ENCODE peak calls at places on chromosome 17, in nine cellular contexts. J is anterior cingulate cortex, R is brain pericyte, P is cardiac fibroblast, T is left ventricle myocardium inferior, B is iPS-NIHi11, K is coronary artery, Y is DMS 273 treated with DMSO at 0.1 percent for 48 hours, Q is ELF-1. G is an unnamed sample.

GRCh38 chr17:4199818-4200402 is 56.9 kb downstream of the CYB5D2 start:
- DNase-seq in Y (no peak), K (no peak), J (no peak), R (no peak), P (peak), Q (peak), B (peak), T (no peak), G (no peak)

GRCh38 chr17:6677158-6677831 is 25.7 kb downstream of the C17orf100 start:
- DNase-seq in T (no peak), P (peak), J (no peak), K (no peak), Q (peak), Y (no peak), R (no peak), B (no peak), G (no peak)

GRCh38 chr17:63838586-63839184 is 3.8 kb downstream of the SMARCD2 start:
- DNase-seq in K (peak), B (no peak), T (peak), Q (peak), R (no peak), J (peak), Y (no peak), P (peak), G (peak)

GRCh38 chr17:79707931-79708891 is 22.5 kb upstream of the ENPP7 start:
- DNase-seq in T (no peak), K (no peak), P (peak), Y (no peak), R (no peak), Q (peak), B (peak), J (no peak), G (peak)

GRCh38 chr17:81392909-81393654 is 2.2 kb upstream of the BAHCC1 start:
- DNase-seq in T (peak), R (no peak), B (no peak), P (peak), Q (peak), Y (no peak), K (no peak), J (no peak), G (no peak)

GRCh38 chr17:7548585-7549400 is at the start of gene TNFSF12:
- DNase-seq in R (no peak), Y (no peak), T (peak), J (peak), B (peak), P (peak), K (peak), Q (peak), G (no peak)

GRCh38 chr17:72380737-72381136 is 259.9 kb downstream of the SOX9 start:
- DNase-seq in P (no peak), Y (no peak), T (no peak), K (no peak), Q (no peak), B (no peak), R (no peak), J (no peak), G (no peak)

GRCh38 chr17:29612404-29613370 is 10.0 kb downstream of the CORO6 start:
- DNase-seq in T (no peak), Q (no peak), Y (no peak), J (no peak), P (no peak), B (no peak), R (no peak), K (peak), G (no peak)

GRCh38 chr17:38663125-38663751 is 11.5 kb downstream of the EPOP start:
- DNase-seq in B (peak), R (no peak), J (no peak), Q (peak), T (peak), Y (peak), P (peak), K (no peak), G (no peak)

GRCh38 chr17:48570325-48571023 is 7.7 kb downstream of the HOXB4 start:
- DNase-seq in Y (no peak), R (no peak), B (no peak), K (no peak), Q (peak), J (no peak), P (no peak), T (no peak), G (no peak)

GRCh38 chr17:4488989-4489595 is 9.6 kb upstream of the SPNS2 start:
- DNase-seq in Y (no peak), B (peak), R (no peak), Q (no peak), T (no peak), J (no peak), K (no peak), P (no peak), G (no peak)

GRCh38 chr17:31391496-31391949 is at the start of gene RAB11FIP4:
- DNase-seq in R (no peak), P (peak), J (no peak), B (peak), T (no peak), Y (no peak), K (peak), Q (no peak), G (peak)

GRCh38 chr17:2865228-2865627 is 69.0 kb downstream of the RAP1GAP2 start:
- DNase-seq in Y (no peak), P (no peak), K (no peak), J (no peak), Q (no peak), B (no peak), T (no peak), R (no peak), G (no peak)

GRCh38 chr17:79221597-79221996 is 147.0 kb downstream of the ENGASE start:
- DNase-seq in R (no peak), B (no peak), K (no peak), T (no peak), J (no peak), P (no peak), Y (no peak), Q (no peak), G (no peak)

GRCh38 chr17:82815354-82815753 is 24.5 kb downstream of the ZNF750 start:
- DNase-seq in P (no peak), B (no peak), K (no peak), T (no peak), R (no peak), Y (no peak), Q (no peak), J (no peak), G (no peak)

GRCh38 chr17:58388302-58389190 is 28.8 kb downstream of the RNF43 start:
- DNase-seq in B (no peak), J (no peak), P (no peak), K (no peak), Q (no peak), Y (no peak), T (no peak), R (no peak), G (no peak)

GRCh38 chr17:77802811-77803220 is 155.7 kb upstream of the TNRC6C start:
- DNase-seq in Q (peak), P (peak), J (peak), B (peak), K (no peak), T (no peak), R (no peak), Y (peak), G (no peak)

GRCh38 chr17:78232774-78233173 is 1.3 kb downstream of the TMEM235 start:
- DNase-seq in R (no peak), K (no peak), Y (no peak), B (no peak), J (no peak), T (no peak), P (no peak), Q (no peak), G (no peak)

GRCh38 chr17:250487-251300 is 69.2 kb upstream of the DOC2B start:
- DNase-seq in K (no peak), Y (no peak), T (peak), R (no peak), P (no peak), J (no peak), Q (no peak), B (no peak), G (no peak)

GRCh38 chr17:79874329-79874981 is 35.2 kb upstream of the CBX4 start:
- DNase-seq in Q (no peak), B (peak), Y (peak), T (no peak), P (peak), K (no peak), J (no peak), R (no peak), G (no peak)

GRCh38 chr17:44628234-44629188 is 27.8 kb upstream of the MEIOC start:
- DNase-seq in K (no peak), R (no peak), J (peak), Q (peak), B (peak), P (peak), Y (no peak), T (peak), G (peak)

GRCh38 chr17:38982858-38983746 is 15.9 kb upstream of the FBXO47 start:
- DNase-seq in B (peak), P (peak), T (no peak), Y (peak), K (no peak), J (no peak), Q (peak), R (peak), G (peak)

GRCh38 chr17:61454932-61455753 is 2.9 kb downstream of the TBX4 start:
- DNase-seq in J (no peak), P (no peak), Q (peak), T (no peak), Y (no peak), K (peak), B (no peak), R (no peak), G (no peak)

GRCh38 chr17:81153340-81153803 is 11.9 kb upstream of the PVALEF start:
- DNase-seq in R (no peak), B (no peak), T (no peak), Q (no peak), K (no peak), P (peak), Y (no peak), J (no peak), G (peak)

GRCh38 chr17:34692932-34693331 is 113.5 kb downstream of the TMEM132E start:
- DNase-seq in T (no peak), Y (no peak), R (no peak), Q (no peak), P (no peak), J (no peak), K (no peak), B (no peak), G (no peak)

GRCh38 chr17:73231363-73231762 is 30.3 kb downstream of the CPSF4L start:
- DNase-seq in Q (peak), Y (no peak), P (peak), R (no peak), K (no peak), T (no peak), J (no peak), B (peak), G (no peak)

GRCh38 chr17:81309140-81309858 is 14.2 kb upstream of the SLC38A10 start:
- DNase-seq in J (no peak), Y (no peak), R (no peak), K (peak), Q (peak), P (peak), T (peak), B (peak), G (no peak)

GRCh38 chr17:18217412-18218015 is 7.9 kb upstream of the LLGL1 start:
- DNase-seq in K (no peak), P (peak), Q (peak), J (peak), R (no peak), B (peak), Y (no peak), T (peak), G (peak)

GRCh38 chr17:74923538-74924249 is 379 bp upstream of the OTOP2 start:
- DNase-seq in Y (no peak), J (no peak), K (no peak), Q (peak), T (peak), P (peak), B (peak), R (no peak), G (no peak)

GRCh38 chr17:48544356-48545021 is 420 bp downstream of the HOXB2 start:
- DNase-seq in T (peak), J (no peak), R (no peak), Y (no peak), K (peak), P (peak), B (no peak), Q (peak), G (no peak)

GRCh38 chr17:15122857-15123256 is 142.3 kb downstream of the PMP22 start:
- DNase-seq in B (no peak), T (no peak), Q (no peak), K (no peak), P (no peak), J (no peak), R (no peak), Y (no peak), G (no peak)

GRCh38 chr17:57989011-57989345 is 924 bp upstream of the VEZF1 start:
- DNase-seq in T (no peak), Y (no peak), Q (peak), J (no peak), P (peak), K (no peak), R (no peak), B (no peak), G (no peak)

GRCh38 chr17:79935197-79935844 is 96.1 kb upstream of the CBX4 start:
- DNase-seq in T (no peak), Q (no peak), P (no peak), R (no peak), K (no peak), J (no peak), B (no peak), Y (no peak), G (no peak)

GRCh38 chr17:47975189-47975814 is 4.4 kb downstream of the CDK5RAP3 start:
- DNase-seq in Y (no peak), R (no peak), J (no peak), Q (peak), K (no peak), P (no peak), B (no peak), T (no peak), G (no peak)

GRCh38 chr17:32276217-32276616 is 10.6 kb downstream of the RHBDL3 start:
- DNase-seq in B (no peak), T (no peak), K (no peak), Y (no peak), Q (no peak), P (no peak), R (no peak), J (no peak), G (no peak)

GRCh38 chr17:17403899-17404576 is 72.8 kb upstream of the MED9 start:
- DNase-seq in B (no peak), K (no peak), Y (peak), R (no peak), T (no peak), P (no peak), J (peak), Q (no peak), G (no peak)

GRCh38 chr17:2212328-2212981 is 91.1 kb downstream of the SMG6 start:
- DNase-seq in Y (no peak), P (peak), J (no peak), R (no peak), B (no peak), Q (no peak), T (peak), K (peak), G (no peak)

GRCh38 chr17:28221751-28222414 is 97.1 kb upstream of the TMEM97 start:
- DNase-seq in P (no peak), Y (no peak), T (no peak), B (no peak), Q (no peak), J (no peak), K (no peak), R (no peak), G (no peak)

GRCh38 chr17:9240659-9241370 is 219.5 kb downstream of the NTN1 start:
- DNase-seq in Q (peak), K (peak), B (peak), Y (no peak), R (no peak), P (peak), T (peak), J (no peak), G (peak)

GRCh38 chr17:5249615-5250014 is 15.0 kb upstream of the SCIMP start:
- DNase-seq in J (no peak), P (peak), K (no peak), B (peak), T (no peak), R (peak), Q (peak), Y (peak), G (no peak)

G was measured in caudate nucleus.